ENCODE peak calls at places on chromosomes 13 and 19, in seven cellular contexts. B, Z, G, E, S, Y and N are unnamed samples.

GRCh38 chr13:50911051-50911690 is 1.6 kb downstream of the RNASEH2B start:
- DNase-seq in Y (no peak), G (no peak), E (no peak), Z (no peak), S (no peak), B (no peak), N (no peak)

GRCh38 chr13:34340534-34340933 is 522.6 kb downstream of the RFC3 start:
- DNase-seq in B (no peak), Z (no peak), S (no peak), Y (peak), G (no peak), E (no peak), N (peak)

GRCh38 chr19:44905437-44906160 is at the start of gene APOE:
- DNase-seq in S (no peak), Z (no peak), Y (no peak), B (no peak), E (no peak), G (no peak), N (peak)

GRCh38 chr13:32530841-32531253 is 7.7 kb downstream of the N4BP2L2 start:
- DNase-seq in S (no peak), B (peak), Z (peak), E (no peak), G (peak), Y (no peak), N (no peak)

GRCh38 chr13:91467236-91467635 is 68.8 kb downstream of the GPC5 start:
- DNase-seq in E (no peak), B (no peak), Y (no peak), S (no peak), G (no peak), Z (no peak), N (no peak)

GRCh38 chr19:44163789-44164188 is 1.1 kb upstream of the ZNF226 start:
- DNase-seq in E (no peak), Z (no peak), B (no peak), S (no peak), Y (no peak), G (no peak), N (no peak)

GRCh38 chr13:29693297-29693945 is 97.9 kb upstream of the SLC7A1 start:
- DNase-seq in Z (no peak), B (no peak), E (peak), G (no peak), S (no peak), Y (no peak), N (no peak)

GRCh38 chr13:94712812-94713555 is 639 bp upstream of the SOX21 start:
- DNase-seq in G (peak), S (no peak), Z (no peak), B (no peak), Y (peak), E (no peak), N (no peak)

GRCh38 chr19:5665781-5666513 is 14.4 kb downstream of the MICOS13 start:
- DNase-seq in E (no peak), B (no peak), S (no peak), Y (peak), G (peak), Z (no peak), N (no peak)

DNA sequence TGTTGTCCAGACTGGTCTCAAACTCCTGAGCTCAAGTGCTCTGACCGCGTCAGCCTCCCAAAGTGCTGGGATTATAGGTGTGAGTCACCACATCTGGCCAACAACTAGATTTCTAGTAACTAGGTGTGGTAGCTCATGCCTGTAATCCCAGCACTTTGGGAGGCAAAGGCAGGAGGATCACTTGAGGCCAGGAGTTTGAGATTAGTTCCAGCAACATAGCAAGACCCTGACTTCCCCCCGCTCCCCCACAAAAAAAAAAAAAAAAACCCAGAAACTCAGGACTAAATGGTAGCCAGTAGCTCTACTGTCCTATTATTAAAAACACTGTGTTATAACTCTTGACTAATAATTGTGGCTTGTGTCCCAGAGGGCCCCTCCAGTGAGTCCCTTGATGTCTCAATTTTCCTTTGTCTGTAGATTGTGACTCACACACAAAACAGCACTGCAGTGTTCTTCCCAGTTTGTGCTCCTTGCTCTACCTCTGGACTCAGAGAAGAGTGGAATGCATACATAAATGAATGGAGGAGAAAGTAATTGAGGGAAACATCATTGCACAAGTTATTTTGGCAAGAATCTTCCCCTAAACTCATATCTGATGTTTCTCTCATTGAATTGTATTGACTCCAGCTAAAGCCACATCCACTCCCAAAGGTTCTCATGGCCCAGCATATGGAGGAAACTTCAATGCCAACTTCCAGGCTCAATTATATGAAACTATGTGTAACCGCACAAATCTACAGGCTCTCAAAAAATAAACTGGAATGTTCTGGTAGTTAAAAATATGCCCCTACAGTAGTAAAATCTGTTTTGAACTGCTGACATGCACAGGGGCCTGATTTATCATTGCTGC is 8.8 kb downstream of the TPT1 start:
- DNase-seq in S (no peak), Y (peak), G (peak), E (no peak), B (no peak), Z (no peak), N (peak)
- TF ChIP-seq POLR2A in S (no peak), Y (no peak), G (peak), E (no peak), B (no peak), Z (no peak), N (no peak)

GRCh38 chr13:112690242-112690943 is 555 bp downstream of the ATP11A start:
- DNase-seq in B (peak), G (peak), E (peak), Y (no peak), Z (no peak), S (peak), N (peak)
- H3K27ac ChIP-seq in B (peak), G (peak), E (peak), Y (peak), Z (peak), S (peak), N (peak)

GRCh38 chr19:984165-984967 is at the start of gene WDR18:
- DNase-seq in S (peak), B (peak), Z (peak), E (peak), G (peak), Y (peak), N (peak)
- TF ChIP-seq CTCF in S (no peak), B (peak), Z (peak), E (peak), G (peak), Y (no peak), N (no peak)

GRCh38 chr19:2977001-2977685 is at the start of gene TLE6:
- DNase-seq in S (peak), B (peak), Z (peak), G (peak), E (peak), Y (peak), N (peak)
- TF ChIP-seq POLR2A in S (peak), B (no peak), Z (no peak), G (no peak), E (no peak), Y (no peak), N (no peak)

DNA sequence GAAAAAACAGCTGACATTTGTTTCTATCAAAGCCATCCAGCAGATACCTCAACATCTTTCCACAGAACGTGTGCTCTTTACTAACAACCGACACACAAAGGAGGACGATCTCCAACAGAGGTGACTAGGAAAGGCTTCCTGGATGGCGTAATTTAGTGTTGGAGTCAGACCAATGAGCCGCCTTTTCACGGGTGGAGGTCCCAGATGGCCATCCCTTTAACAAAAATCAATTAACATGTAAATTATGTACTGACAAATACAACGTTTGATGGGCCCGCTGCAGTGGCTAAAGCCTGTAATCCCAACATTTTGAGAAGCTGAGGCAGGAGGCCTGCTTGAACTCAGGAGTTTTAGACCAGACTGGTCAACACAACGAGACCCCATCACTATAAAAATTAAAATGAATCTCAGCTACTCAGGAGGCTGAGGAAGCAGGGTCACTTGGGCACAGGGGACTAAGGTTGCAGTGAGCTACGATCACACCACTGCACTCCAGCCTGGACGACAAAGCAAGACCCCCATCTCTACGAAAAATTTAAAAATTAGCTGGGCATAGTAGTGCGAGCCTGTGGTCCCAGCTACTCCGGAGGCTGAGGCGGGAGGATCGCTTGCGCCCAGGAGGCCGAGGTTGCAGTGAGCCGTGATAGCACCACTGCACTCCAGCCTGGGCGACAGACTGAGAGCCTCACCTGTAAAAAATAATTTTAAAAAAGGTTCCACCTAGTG is 1.2 kb upstream of the DPY19L3 start:
- DNase-seq in G (no peak), E (no peak), S (no peak), Y (no peak), Z (no peak), B (no peak), N (no peak)
- H3K27ac ChIP-seq in G (peak), E (no peak), S (peak), Y (peak), Z (peak), B (peak), N (peak)

DNA sequence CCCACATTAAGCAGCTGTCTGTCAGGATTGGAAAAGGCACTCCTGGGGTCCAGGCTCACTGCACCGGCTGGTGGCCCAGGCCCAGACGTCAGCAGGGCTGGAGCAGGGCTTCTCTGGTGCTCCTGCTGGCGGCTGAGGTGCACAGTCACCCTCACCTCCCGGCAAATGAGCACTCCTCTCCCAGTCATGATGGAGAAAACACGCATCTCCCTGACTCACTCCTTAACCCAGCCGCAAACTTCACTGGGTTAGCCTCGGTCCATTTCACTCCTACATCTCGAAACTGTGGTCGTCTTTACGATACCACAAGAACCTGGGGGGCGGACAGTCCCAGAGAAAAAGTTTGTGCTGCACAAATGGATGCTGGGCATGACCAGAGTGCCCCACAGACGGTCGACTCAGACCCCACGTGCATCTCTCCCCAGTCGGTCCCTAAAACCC is 3.3 kb upstream of the RASA3 start:
- DNase-seq in B (no peak), Z (no peak), E (peak), Y (no peak), S (no peak), G (no peak), N (no peak)
- TF ChIP-seq CTCF in B (no peak), Z (no peak), E (no peak), Y (no peak), S (no peak), G (no peak), N (no peak)

DNA sequence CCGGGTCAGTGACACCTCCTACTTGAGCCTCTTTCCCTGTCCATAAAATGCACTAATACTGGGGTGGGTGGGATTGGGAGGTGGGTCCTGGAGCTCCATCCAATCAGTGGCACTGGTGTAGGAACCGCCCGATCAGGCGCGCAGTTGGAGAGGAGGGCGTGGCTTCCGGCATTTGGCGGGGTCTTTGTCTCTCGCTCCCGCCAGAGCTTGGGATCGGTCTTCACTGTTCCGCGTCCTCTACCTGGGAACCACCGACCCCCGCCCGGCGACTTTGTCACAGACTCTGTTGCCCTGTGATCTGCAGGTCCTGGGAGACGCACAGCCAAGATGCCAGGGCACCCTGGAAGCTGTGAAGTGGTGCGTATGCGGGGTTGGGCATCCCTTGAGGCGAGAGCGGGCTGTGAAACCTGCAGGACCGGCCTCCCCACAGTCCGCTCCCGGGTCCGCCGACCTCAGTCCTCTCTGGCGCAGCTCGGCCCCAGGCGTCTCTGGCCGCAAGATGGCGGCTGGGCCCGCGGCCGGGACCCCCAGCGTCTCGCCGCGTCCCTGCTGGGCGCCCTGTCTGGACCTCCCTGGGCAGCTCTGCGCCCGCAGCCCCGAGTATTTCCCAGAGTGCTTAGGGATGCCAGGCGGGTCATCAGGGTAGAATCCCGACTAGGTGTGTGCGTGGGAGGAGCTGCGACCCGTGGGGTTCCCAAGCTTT is 41.6 kb upstream of the ZNF730 start:
- DNase-seq in E (peak), Z (no peak), S (peak), B (peak), G (peak), Y (no peak), N (peak)
- TF ChIP-seq POLR2A in E (no peak), Z (no peak), S (no peak), B (no peak), G (peak), Y (no peak), N (no peak)

DNA sequence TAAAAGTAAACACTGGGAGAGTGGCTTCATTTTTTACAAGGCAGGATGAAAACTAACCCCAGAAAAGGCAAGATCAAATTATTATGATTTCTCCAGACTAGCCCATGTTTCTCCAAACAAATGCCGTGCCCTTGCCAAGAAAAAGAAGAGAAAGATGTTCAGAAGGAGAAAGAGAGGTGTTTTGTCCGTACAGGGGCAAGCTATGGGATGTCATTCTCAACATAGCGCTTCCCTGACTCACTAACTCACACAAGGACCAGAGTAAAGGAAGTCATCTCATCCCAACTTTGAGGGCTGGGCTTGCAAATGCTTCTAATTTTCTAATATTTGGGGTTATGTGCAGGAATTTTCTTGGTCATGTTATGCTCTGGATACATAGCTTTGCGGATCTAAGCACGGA is 224.2 kb upstream of the MAB21L1 start:
- DNase-seq in Z (no peak), B (no peak), E (no peak), G (peak), Y (no peak), S (no peak), N (no peak)
- H3K27ac ChIP-seq in Z (no peak), B (no peak), E (no peak), G (peak), Y (no peak), S (no peak), N (no peak)

DNA sequence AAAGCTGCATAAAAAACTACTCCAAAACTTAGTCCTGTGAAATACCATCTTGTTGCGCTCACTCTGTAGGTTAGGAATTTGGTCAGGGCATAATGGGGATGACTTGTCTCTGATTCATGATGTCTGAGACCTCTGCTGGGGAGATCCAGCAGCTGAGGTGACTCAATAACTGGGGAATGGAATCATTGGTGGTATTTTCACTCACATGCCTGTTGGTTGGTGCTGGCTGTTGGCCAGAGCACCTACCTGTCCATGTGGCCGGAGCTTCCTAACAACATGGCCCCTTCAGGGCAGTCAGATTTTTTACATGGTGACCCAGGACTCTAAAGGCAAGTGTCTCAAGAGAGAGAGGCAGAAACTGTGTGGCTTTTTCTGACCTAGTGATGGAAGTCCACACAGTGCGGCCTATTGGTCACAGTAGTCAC is 7.4 kb upstream of the ESD start:
- DNase-seq in E (no peak), B (no peak), G (peak), Y (peak), Z (no peak), S (no peak), N (no peak)
- TF ChIP-seq CTCF in E (no peak), B (no peak), G (no peak), Y (no peak), Z (no peak), S (no peak), N (no peak)